ENCODE peak calls at places on chromosomes 6 and 20, in five cellular contexts. One of them, this sample, is unnamed.

GRCh38 chr20:53559816-53560215 is 33.8 kb downstream of the ZNF217 start:
- DNase-seq in NCI-H1105: no peak
- DNase-seq in AG04450: no peak
- DNase-seq in hippocampal formation: no peak
- DNase-seq in kidney tubule cell: no peak
- DNase-seq in this sample: no peak

GRCh38 chr6:165884813-165885765 is 222.0 kb upstream of the PDE10A start:
- DNase-seq in kidney tubule cell: peak; percentile 67
- DNase-seq in hippocampal formation: peak; percentile 36
- DNase-seq in NCI-H1105: no peak
- DNase-seq in AG04450: peak; percentile 45
- DNase-seq in this sample: peak; percentile 71

GRCh38 chr6:140636698-140637402 is 1262.4 kb upstream of the CITED2 start:
- DNase-seq in kidney tubule cell: peak; percentile 25
- DNase-seq in NCI-H1105: no peak
- DNase-seq in hippocampal formation: no peak
- DNase-seq in AG04450: no peak
- DNase-seq in this sample: no peak

GRCh38 chr20:41783423-41784220 is 165.4 kb upstream of the CHD6 start:
- DNase-seq in NCI-H1105: no peak
- DNase-seq in AG04450: no peak
- DNase-seq in hippocampal formation: no peak
- DNase-seq in kidney tubule cell: peak; percentile 76
- DNase-seq in this sample: no peak

GRCh38 chr20:44644384-44645131 is 6.9 kb downstream of the ADA start:
- DNase-seq in NCI-H1105: no peak
- DNase-seq in AG04450: no peak
- DNase-seq in hippocampal formation: no peak
- DNase-seq in kidney tubule cell: no peak
- DNase-seq in this sample: peak; percentile 61

GRCh38 chr6:81938014-81938761 is 185.7 kb upstream of the TENT5A start:
- DNase-seq in AG04450: peak; percentile 75
- DNase-seq in NCI-H1105: no peak
- DNase-seq in kidney tubule cell: peak; percentile 98
- DNase-seq in hippocampal formation: no peak
- DNase-seq in this sample: no peak

GRCh38 chr6:11251553-11252358 is 19.3 kb upstream of the NEDD9 start:
- DNase-seq in hippocampal formation: peak; percentile 76
- DNase-seq in kidney tubule cell: peak; percentile 88
- DNase-seq in AG04450: no peak
- DNase-seq in NCI-H1105: peak; percentile 49
- DNase-seq in this sample: no peak

GRCh38 chr6:116136933-116137340 is 11.0 kb upstream of the COL10A1 start:
- DNase-seq in kidney tubule cell: no peak
- DNase-seq in AG04450: no peak
- DNase-seq in NCI-H1105: no peak
- DNase-seq in hippocampal formation: no peak
- DNase-seq in this sample: no peak

GRCh38 chr6:8939615-8940014 is 504.3 kb upstream of the SLC35B3 start:
- DNase-seq in hippocampal formation: no peak
- DNase-seq in kidney tubule cell: peak; percentile 15
- DNase-seq in NCI-H1105: peak; percentile 34
- DNase-seq in AG04450: no peak
- DNase-seq in this sample: no peak

GRCh38 chr20:37319120-37319717 is 26.7 kb upstream of the SRC start:
- DNase-seq in hippocampal formation: no peak
- DNase-seq in NCI-H1105: no peak
- DNase-seq in AG04450: no peak
- DNase-seq in kidney tubule cell: peak; percentile 40
- DNase-seq in this sample: no peak

GRCh38 chr6:37173573-37174195 is 3.7 kb downstream of the PIM1 start:
- DNase-seq in AG04450: no peak
- DNase-seq in kidney tubule cell: no peak
- DNase-seq in hippocampal formation: no peak
- DNase-seq in NCI-H1105: no peak
- DNase-seq in this sample: no peak

GRCh38 chr20:36119537-36119936 is 35.0 kb upstream of the EPB41L1 start:
- DNase-seq in kidney tubule cell: no peak
- DNase-seq in hippocampal formation: no peak
- DNase-seq in NCI-H1105: no peak
- DNase-seq in AG04450: no peak
- DNase-seq in this sample: no peak

GRCh38 chr6:15365273-15365687 is 119.4 kb downstream of the JARID2 start:
- DNase-seq in NCI-H1105: peak; percentile 90
- DNase-seq in AG04450: no peak
- DNase-seq in kidney tubule cell: peak; percentile 83
- DNase-seq in hippocampal formation: peak; percentile 73
- DNase-seq in this sample: peak; percentile 54

GRCh38 chr6:46909371-46909770 is 12.4 kb downstream of the ADGRF5 start:
- DNase-seq in NCI-H1105: no peak
- DNase-seq in AG04450: no peak
- DNase-seq in hippocampal formation: no peak
- DNase-seq in kidney tubule cell: peak; percentile 66
- DNase-seq in this sample: no peak

GRCh38 chr6:135600086-135600702 is 102.7 kb upstream of the AHI1 start:
- DNase-seq in NCI-H1105: peak; percentile 97
- DNase-seq in kidney tubule cell: no peak
- DNase-seq in hippocampal formation: no peak
- DNase-seq in AG04450: no peak
- DNase-seq in this sample: no peak

GRCh38 chr6:155185544-155185943 is 78.3 kb upstream of the CLDN20 start:
- DNase-seq in kidney tubule cell: peak; percentile 94
- DNase-seq in AG04450: no peak
- DNase-seq in NCI-H1105: no peak
- DNase-seq in hippocampal formation: no peak
- DNase-seq in this sample: peak; percentile 30

GRCh38 chr20:50911030-50911429 is 20.2 kb downstream of the ADNP start:
- DNase-seq in AG04450: peak; percentile 59
- DNase-seq in NCI-H1105: no peak
- DNase-seq in hippocampal formation: no peak
- DNase-seq in kidney tubule cell: no peak
- DNase-seq in this sample: no peak

GRCh38 chr6:143961868-143962643 is 46.0 kb downstream of the PLAGL1 start:
- DNase-seq in hippocampal formation: peak; percentile 25
- DNase-seq in NCI-H1105: no peak
- DNase-seq in kidney tubule cell: no peak
- DNase-seq in AG04450: no peak
- DNase-seq in this sample: no peak

GRCh38 chr20:34083137-34083536 is 28.9 kb downstream of the EIF2S2 start:
- DNase-seq in NCI-H1105: peak; percentile 58
- DNase-seq in hippocampal formation: no peak
- DNase-seq in AG04450: peak; percentile 61
- DNase-seq in kidney tubule cell: peak; percentile 80
- DNase-seq in this sample: peak; percentile 60

GRCh38 chr6:166008441-166009369 is 158.9 kb downstream of the TBXT start:
- DNase-seq in hippocampal formation: peak; percentile 29
- DNase-seq in NCI-H1105: peak; percentile 60
- DNase-seq in AG04450: no peak
- DNase-seq in kidney tubule cell: no peak
- DNase-seq in this sample: no peak

GRCh38 chr20:39935921-39936320 is 753.1 kb downstream of the MAFB start:
- DNase-seq in hippocampal formation: no peak
- DNase-seq in AG04450: no peak
- DNase-seq in kidney tubule cell: peak; percentile 42
- DNase-seq in NCI-H1105: no peak
- DNase-seq in this sample: no peak

GRCh38 chr6:110547266-110547964 is 71.0 kb upstream of the SLC22A16 start:
- DNase-seq in kidney tubule cell: peak; percentile 95
- DNase-seq in AG04450: no peak
- DNase-seq in NCI-H1105: no peak
- DNase-seq in hippocampal formation: no peak
- DNase-seq in this sample: no peak

GRCh38 chr6:26195376-26195923 is 108.2 kb downstream of the HFE start:
- DNase-seq in AG04450: peak; percentile 86
- DNase-seq in kidney tubule cell: peak; percentile 91
- DNase-seq in hippocampal formation: peak; percentile 80
- DNase-seq in NCI-H1105: no peak
- DNase-seq in this sample: peak; percentile 98

GRCh38 chr20:11352041-11352440 is 565.7 kb upstream of the BTBD3 start:
- DNase-seq in NCI-H1105: peak; percentile 47
- DNase-seq in kidney tubule cell: no peak
- DNase-seq in AG04450: no peak
- DNase-seq in hippocampal formation: no peak
- DNase-seq in this sample: no peak

GRCh38 chr20:48621256-48622078 is 206.3 kb downstream of the PREX1 start:
- DNase-seq in kidney tubule cell: peak; percentile 63
- DNase-seq in AG04450: no peak
- DNase-seq in NCI-H1105: no peak
- DNase-seq in hippocampal formation: no peak
- DNase-seq in this sample: no peak

GRCh38 chr6:96704713-96705112 is 132.6 kb downstream of the GPR63 start:
- DNase-seq in hippocampal formation: no peak
- DNase-seq in kidney tubule cell: peak; percentile 22
- DNase-seq in AG04450: no peak
- DNase-seq in NCI-H1105: no peak
- DNase-seq in this sample: no peak

GRCh38 chr6:38058022-38058421 is 238.5 kb downstream of the ZFAND3 start:
- DNase-seq in AG04450: peak; percentile 11
- DNase-seq in hippocampal formation: no peak
- DNase-seq in NCI-H1105: no peak
- DNase-seq in kidney tubule cell: peak; percentile 69
- DNase-seq in this sample: no peak

GRCh38 chr20:62228982-62229545 is 9.0 kb upstream of the HRH3 start:
- DNase-seq in hippocampal formation: no peak
- DNase-seq in AG04450: no peak
- DNase-seq in kidney tubule cell: no peak
- DNase-seq in NCI-H1105: no peak
- DNase-seq in this sample: no peak

GRCh38 chr6:122494665-122495272 is 23.2 kb upstream of the SERINC1 start:
- DNase-seq in AG04450: no peak
- DNase-seq in hippocampal formation: no peak
- DNase-seq in kidney tubule cell: no peak
- DNase-seq in NCI-H1105: peak; percentile 7
- DNase-seq in this sample: no peak

GRCh38 chr20:50817776-50818172 is 22.9 kb downstream of the BCAS4 start:
- DNase-seq in kidney tubule cell: no peak
- DNase-seq in NCI-H1105: no peak
- DNase-seq in hippocampal formation: no peak
- DNase-seq in AG04450: no peak
- DNase-seq in this sample: no peak